ENCODE peak calls at places on chromosome 17, in four cellular contexts. One of them, this sample, is unnamed.

GRCh38 chr17:5262417-5262816 is 19.7 kb upstream of the RABEP1 start:
- DNase-seq in lower lobe of right lung: no peak
- DNase-seq in C1 segment of cervical spinal cord: no peak
- DNase-seq in A549: no peak
- DNase-seq in this sample: no peak

GRCh38 chr17:55710410-55710809 is 12.3 kb downstream of the TMEM100 start:
- DNase-seq in lower lobe of right lung: no peak
- DNase-seq in C1 segment of cervical spinal cord: no peak
- DNase-seq in A549: no peak
- DNase-seq in this sample: no peak

GRCh38 chr17:2414665-2415064 is 13.8 kb upstream of the MNT start:
- DNase-seq in lower lobe of right lung: no peak
- DNase-seq in C1 segment of cervical spinal cord: no peak
- DNase-seq in A549: no peak
- DNase-seq in this sample: no peak

GRCh38 chr17:8147141-8147804 is 4.9 kb downstream of the PER1 start:
- DNase-seq in lower lobe of right lung: peak
- DNase-seq in C1 segment of cervical spinal cord: no peak
- DNase-seq in A549: no peak
- DNase-seq in this sample: no peak

GRCh38 chr17:44320066-44320465 is 4.6 kb downstream of the SLC25A39 start:
- DNase-seq in lower lobe of right lung: no peak
- DNase-seq in C1 segment of cervical spinal cord: no peak
- DNase-seq in A549: no peak
- DNase-seq in this sample: no peak

GRCh38 chr17:52148969-52149351 is 9.6 kb downstream of the CA10 start:
- DNase-seq in lower lobe of right lung: no peak
- DNase-seq in C1 segment of cervical spinal cord: no peak
- DNase-seq in A549: no peak
- DNase-seq in this sample: no peak

GRCh38 chr17:64007838-64008282 is 9.7 kb downstream of the PRR29 start:
- DNase-seq in lower lobe of right lung: no peak
- DNase-seq in C1 segment of cervical spinal cord: no peak
- DNase-seq in A549: no peak
- DNase-seq in this sample: no peak

GRCh38 chr17:57499648-57500049 is 243.3 kb downstream of the MSI2 start:
- DNase-seq in lower lobe of right lung: no peak
- DNase-seq in C1 segment of cervical spinal cord: no peak
- DNase-seq in A549: peak
- DNase-seq in this sample: no peak

GRCh38 chr17:83160443-83161297 is 81.3 kb downstream of the METRNL start:
- DNase-seq in lower lobe of right lung: no peak
- DNase-seq in C1 segment of cervical spinal cord: no peak
- DNase-seq in A549: no peak
- DNase-seq in this sample: peak

This sample was measured in spleen.